ENCODE peak calls at places on chromosomes 2 and 18, in six cellular contexts. V is activated CD8-positive, alpha-beta memory T cell treated with anti-CD3 and anti-CD28 coated beads, Interleukin-2, amount 50 U/mL, for 4 hours; A is mammary epithelial cell; R is RWPE2; B is dermis microvascular lymphatic vessel endothelial cell; S is kidney tubule cell. E is an unnamed sample.

GRCh38 chr2:64750001-64750816 is 96.5 kb upstream of the SERTAD2 start:
- DNase-seq in R (peak), B (no peak), S (peak), A (peak), V (peak), E (peak)

GRCh38 chr2:220708366-220708765 is 863.7 kb downstream of the EPHA4 start:
- DNase-seq in A (peak), S (no peak), R (no peak), V (no peak), B (no peak), E (no peak)

GRCh38 chr2:13638181-13638580 is 921.4 kb downstream of the TRIB2 start:
- DNase-seq in B (no peak), V (no peak), A (peak), R (no peak), S (peak), E (peak)

GRCh38 chr18:1965541-1965940 is 605.8 kb downstream of the METTL4 start:
- DNase-seq in B (no peak), S (no peak), V (no peak), R (no peak), A (no peak), E (no peak)

GRCh38 chr2:109475531-109476210 is 138.1 kb downstream of the SEPTIN10 start:
- DNase-seq in A (peak), B (no peak), V (no peak), R (no peak), S (peak), E (peak)

GRCh38 chr2:179412116-179412515 is 147.5 kb upstream of the SESTD1 start:
- DNase-seq in A (peak), R (no peak), S (peak), B (no peak), V (no peak), E (peak)

GRCh38 chr18:12334280-12335262 is 26.5 kb downstream of the TUBB6 start:
- DNase-seq in V (no peak), S (no peak), A (no peak), B (no peak), R (no peak), E (no peak)

GRCh38 chr2:67039058-67039457 is 358.1 kb upstream of the ETAA1 start:
- DNase-seq in R (no peak), B (no peak), S (no peak), V (no peak), A (no peak), E (no peak)

GRCh38 chr2:65686928-65687521 is 254.6 kb upstream of the SPRED2 start:
- DNase-seq in S (peak), A (no peak), B (no peak), R (no peak), V (no peak), E (no peak)

GRCh38 chr18:9047715-9048114 is 54.8 kb upstream of the NDUFV2 start:
- DNase-seq in R (no peak), B (no peak), V (no peak), A (no peak), S (no peak), E (no peak)

GRCh38 chr2:88099798-88100488 is 27.9 kb downstream of the FABP1 start:
- DNase-seq in A (peak), B (no peak), R (no peak), S (peak), V (no peak), E (peak)

GRCh38 chr2:176648691-176649297 is 379.6 kb downstream of the MTX2 start:
- DNase-seq in S (no peak), V (no peak), R (no peak), B (no peak), A (no peak), E (no peak)

GRCh38 chr2:85340034-85340892 is 12.5 kb upstream of the TGOLN2 start:
- DNase-seq in A (no peak), B (no peak), R (no peak), V (no peak), S (no peak), E (peak)

GRCh38 chr2:143717053-143717452 is 587.8 kb downstream of the ARHGAP15 start:
- DNase-seq in V (no peak), S (no peak), R (no peak), A (no peak), B (no peak), E (peak)

GRCh38 chr2:37493425-37493824 is 149.0 kb downstream of the QPCT start:
- DNase-seq in V (no peak), S (no peak), B (no peak), R (no peak), A (no peak), E (no peak)

GRCh38 chr18:31438402-31438801 is 9.1 kb upstream of the DSG3 start:
- DNase-seq in R (no peak), S (no peak), B (no peak), V (no peak), A (no peak), E (no peak)

GRCh38 chr2:96353606-96354095 is 18.1 kb downstream of the NCAPH start:
- DNase-seq in A (no peak), R (no peak), V (no peak), S (no peak), B (peak), E (peak)

GRCh38 chr2:195759877-195760276 is 102.9 kb downstream of the SLC39A10 start:
- DNase-seq in R (no peak), B (no peak), S (no peak), V (no peak), A (no peak), E (no peak)

GRCh38 chr2:195636890-195637289 is 20.1 kb upstream of the SLC39A10 start:
- DNase-seq in A (peak), V (no peak), B (no peak), S (peak), R (no peak), E (no peak)

GRCh38 chr2:37862620-37863019 is 62.5 kb upstream of the RMDN2 start:
- DNase-seq in R (no peak), S (no peak), V (no peak), B (no peak), A (no peak), E (no peak)

GRCh38 chr2:182767578-182767977 is 51.5 kb downstream of the DNAJC10 start:
- DNase-seq in V (no peak), R (no peak), S (peak), B (peak), A (peak), E (peak)

GRCh38 chr2:233476083-233476410 is 90.5 kb downstream of the USP40 start:
- DNase-seq in B (no peak), A (no peak), R (no peak), S (no peak), V (no peak), E (no peak)